ENCODE peak calls at places on chromosomes 7 and 10, in five cellular contexts. One of them, this sample, is unnamed.

GRCh38 chr10:98528785-98529183 is 82.0 kb upstream of the HPS1 start:
- DNase-seq in NCI-H748 treated with DMSO at 0.1 percent for 48 hours: no peak
- DNase-seq in amygdala: no peak
- DNase-seq in GM12865: no peak
- DNase-seq in NCI-H460: no peak
- DNase-seq in this sample: no peak

GRCh38 chr7:155456772-155457543 is 971 bp upstream of the EN2 start:
- DNase-seq in NCI-H460: peak
- DNase-seq in amygdala: peak
- DNase-seq in NCI-H748 treated with DMSO at 0.1 percent for 48 hours: peak
- DNase-seq in GM12865: no peak
- DNase-seq in this sample: peak

GRCh38 chr10:484441-484924 is 205.0 kb downstream of the DIP2C start:
- DNase-seq in GM12865: peak
- DNase-seq in NCI-H748 treated with DMSO at 0.1 percent for 48 hours: no peak
- DNase-seq in amygdala: no peak
- DNase-seq in NCI-H460: no peak
- DNase-seq in this sample: no peak

GRCh38 chr10:79382491-79382941 is 35.2 kb downstream of the PPIF start:
- DNase-seq in NCI-H748 treated with DMSO at 0.1 percent for 48 hours: no peak
- DNase-seq in GM12865: no peak
- DNase-seq in amygdala: no peak
- DNase-seq in NCI-H460: no peak
- DNase-seq in this sample: peak

GRCh38 chr7:128431221-128431620 is 21.4 kb upstream of the IMPDH1 start:
- DNase-seq in NCI-H748 treated with DMSO at 0.1 percent for 48 hours: no peak
- DNase-seq in NCI-H460: no peak
- DNase-seq in amygdala: no peak
- DNase-seq in GM12865: no peak
- DNase-seq in this sample: no peak

GRCh38 chr10:1378473-1378872 is 322.3 kb downstream of the WDR37 start:
- DNase-seq in NCI-H748 treated with DMSO at 0.1 percent for 48 hours: no peak
- DNase-seq in NCI-H460: no peak
- DNase-seq in amygdala: no peak
- DNase-seq in GM12865: no peak
- DNase-seq in this sample: no peak

GRCh38 chr7:117085769-117086463 is 132.6 kb downstream of the ST7 start:
- DNase-seq in amygdala: no peak
- DNase-seq in GM12865: peak
- DNase-seq in NCI-H460: no peak
- DNase-seq in NCI-H748 treated with DMSO at 0.1 percent for 48 hours: no peak
- DNase-seq in this sample: no peak

GRCh38 chr10:122864901-122865300 is 14.5 kb downstream of the FAM24B start:
- DNase-seq in amygdala: no peak
- DNase-seq in GM12865: no peak
- DNase-seq in NCI-H748 treated with DMSO at 0.1 percent for 48 hours: no peak
- DNase-seq in NCI-H460: peak
- DNase-seq in this sample: no peak

GRCh38 chr7:111438369-111439289 is 123.7 kb downstream of the IMMP2L start:
- DNase-seq in NCI-H460: no peak
- DNase-seq in amygdala: no peak
- DNase-seq in NCI-H748 treated with DMSO at 0.1 percent for 48 hours: no peak
- DNase-seq in GM12865: no peak
- DNase-seq in this sample: no peak

GRCh38 chr10:33478675-33479125 is 144.2 kb upstream of the NRP1 start:
- DNase-seq in NCI-H460: no peak
- DNase-seq in amygdala: no peak
- DNase-seq in GM12865: no peak
- DNase-seq in NCI-H748 treated with DMSO at 0.1 percent for 48 hours: no peak
- DNase-seq in this sample: no peak

GRCh38 chr10:103102195-103102594 is 90.9 kb downstream of the NT5C2 start:
- DNase-seq in NCI-H748 treated with DMSO at 0.1 percent for 48 hours: no peak
- DNase-seq in amygdala: no peak
- DNase-seq in GM12865: no peak
- DNase-seq in NCI-H460: no peak
- DNase-seq in this sample: no peak

GRCh38 chr10:6145414-6145978 is 56.7 kb downstream of the RBM17 start:
- DNase-seq in NCI-H460: no peak
- DNase-seq in NCI-H748 treated with DMSO at 0.1 percent for 48 hours: no peak
- DNase-seq in GM12865: no peak
- DNase-seq in amygdala: no peak
- DNase-seq in this sample: no peak

GRCh38 chr10:101535949-101536348 is 52.1 kb downstream of the POLL start:
- DNase-seq in NCI-H748 treated with DMSO at 0.1 percent for 48 hours: no peak
- DNase-seq in GM12865: peak
- DNase-seq in NCI-H460: no peak
- DNase-seq in amygdala: no peak
- DNase-seq in this sample: no peak

GRCh38 chr7:158929306-158929705 is 72.9 kb downstream of the DYNC2I1 start:
- DNase-seq in NCI-H460: no peak
- DNase-seq in amygdala: no peak
- DNase-seq in NCI-H748 treated with DMSO at 0.1 percent for 48 hours: no peak
- DNase-seq in GM12865: no peak
- DNase-seq in this sample: no peak

GRCh38 chr10:101217450-101218281 is 11.6 kb downstream of the LBX1 start:
- DNase-seq in NCI-H460: peak
- DNase-seq in NCI-H748 treated with DMSO at 0.1 percent for 48 hours: peak
- DNase-seq in GM12865: no peak
- DNase-seq in amygdala: no peak
- DNase-seq in this sample: no peak

GRCh38 chr7:105521027-105521730 is 892 bp downstream of the PUS7 start:
- DNase-seq in amygdala: peak
- DNase-seq in GM12865: peak
- DNase-seq in NCI-H460: peak
- DNase-seq in NCI-H748 treated with DMSO at 0.1 percent for 48 hours: peak
- DNase-seq in this sample: peak

GRCh38 chr10:71638087-71638576 is 81.4 kb downstream of the C10orf105 start:
- DNase-seq in NCI-H460: no peak
- DNase-seq in NCI-H748 treated with DMSO at 0.1 percent for 48 hours: no peak
- DNase-seq in GM12865: no peak
- DNase-seq in amygdala: no peak
- DNase-seq in this sample: no peak

GRCh38 chr10:97553575-97554100 is 18.9 kb upstream of the ANKRD2 start:
- DNase-seq in amygdala: no peak
- DNase-seq in NCI-H748 treated with DMSO at 0.1 percent for 48 hours: peak
- DNase-seq in GM12865: peak
- DNase-seq in NCI-H460: peak
- DNase-seq in this sample: peak

GRCh38 chr10:99913831-99914235 is 95.9 kb downstream of the DNMBP start:
- DNase-seq in GM12865: no peak
- DNase-seq in NCI-H460: no peak
- DNase-seq in amygdala: no peak
- DNase-seq in NCI-H748 treated with DMSO at 0.1 percent for 48 hours: no peak
- DNase-seq in this sample: peak

GRCh38 chr10:5817322-5818047 is 4.3 kb upstream of the GDI2 start:
- DNase-seq in NCI-H748 treated with DMSO at 0.1 percent for 48 hours: no peak
- DNase-seq in GM12865: peak
- DNase-seq in NCI-H460: no peak
- DNase-seq in amygdala: no peak
- DNase-seq in this sample: no peak

GRCh38 chr10:90919683-90920574 is 958 bp downstream of the ANKRD1 start:
- DNase-seq in amygdala: no peak
- DNase-seq in GM12865: no peak
- DNase-seq in NCI-H748 treated with DMSO at 0.1 percent for 48 hours: no peak
- DNase-seq in NCI-H460: no peak
- DNase-seq in this sample: no peak

GRCh38 chr7:139875821-139876241 is 46.8 kb downstream of the TBXAS1 start:
- DNase-seq in NCI-H460: no peak
- DNase-seq in amygdala: no peak
- DNase-seq in NCI-H748 treated with DMSO at 0.1 percent for 48 hours: no peak
- DNase-seq in GM12865: peak
- DNase-seq in this sample: no peak

GRCh38 chr7:74483402-74484336 is 30.0 kb downstream of the GTF2IRD1 start:
- DNase-seq in GM12865: no peak
- DNase-seq in NCI-H460: no peak
- DNase-seq in amygdala: no peak
- DNase-seq in NCI-H748 treated with DMSO at 0.1 percent for 48 hours: no peak
- DNase-seq in this sample: no peak

GRCh38 chr7:28921822-28922221 is 36.3 kb downstream of the TRIL start:
- DNase-seq in NCI-H748 treated with DMSO at 0.1 percent for 48 hours: peak
- DNase-seq in NCI-H460: peak
- DNase-seq in amygdala: peak
- DNase-seq in GM12865: peak
- DNase-seq in this sample: peak

GRCh38 chr7:154353385-154353784 is 301.2 kb downstream of the DPP6 start:
- DNase-seq in amygdala: no peak
- DNase-seq in GM12865: no peak
- DNase-seq in NCI-H748 treated with DMSO at 0.1 percent for 48 hours: no peak
- DNase-seq in NCI-H460: no peak
- DNase-seq in this sample: no peak